ENCODE peak calls at places on chromosomes 12 and 14, in six cellular contexts. X is transverse colon, K is lower leg skin, E is Panc1, Y is AG10803, H is cardiac fibroblast. G is an unnamed sample.

GRCh38 chr12:105741786-105742566 is 396.8 kb downstream of the NUAK1 start:
- DNase-seq in X (no peak), K (no peak), E (no peak), Y (peak), H (peak), G (peak)

GRCh38 chr12:132788375-132789098 is 26.9 kb upstream of the ANKLE2 start:
- DNase-seq in X (no peak), K (no peak), E (no peak), Y (no peak), H (no peak), G (no peak)

GRCh38 chr12:8026282-8026637 is 6.3 kb upstream of the FOXJ2 start:
- DNase-seq in X (no peak), K (no peak), E (no peak), Y (peak), H (no peak), G (no peak)

GRCh38 chr12:101172316-101172715 is 37.7 kb downstream of the SLC5A8 start:
- DNase-seq in X (peak), K (no peak), E (no peak), Y (peak), H (no peak), G (peak)

GRCh38 chr12:56037161-56037560 is 4.6 kb upstream of the RPS26 start:
- DNase-seq in X (no peak), K (no peak), E (no peak), Y (no peak), H (no peak), G (no peak)

GRCh38 chr14:70188608-70189540 is at the start of gene SLC8A3:
- DNase-seq in X (no peak), K (no peak), E (no peak), Y (peak), H (peak), G (peak)

GRCh38 chr12:129483494-129483893 is 420.3 kb downstream of the TMEM132D start:
- DNase-seq in X (no peak), K (no peak), E (no peak), Y (no peak), H (no peak), G (no peak)

GRCh38 chr12:6177593-6178358 is 22.4 kb upstream of the CD9 start:
- DNase-seq in X (no peak), K (peak), E (no peak), Y (no peak), H (no peak), G (no peak)

GRCh38 chr12:118359541-118359915 is 13.2 kb downstream of the TAOK3 start:
- DNase-seq in X (peak), K (no peak), E (no peak), Y (no peak), H (no peak), G (no peak)

GRCh38 chr12:54135621-54136027 is 53.2 kb downstream of the SMUG1 start:
- DNase-seq in X (no peak), K (no peak), E (no peak), Y (peak), H (no peak), G (no peak)

GRCh38 chr14:22070119-22070982 is 396.7 kb upstream of the OR4E1 start:
- DNase-seq in X (peak), K (no peak), E (no peak), Y (no peak), H (peak), G (peak)

GRCh38 chr14:22065372-22065771 is 391.8 kb upstream of the OR4E1 start:
- DNase-seq in X (no peak), K (no peak), E (no peak), Y (no peak), H (no peak), G (no peak)

DNA sequence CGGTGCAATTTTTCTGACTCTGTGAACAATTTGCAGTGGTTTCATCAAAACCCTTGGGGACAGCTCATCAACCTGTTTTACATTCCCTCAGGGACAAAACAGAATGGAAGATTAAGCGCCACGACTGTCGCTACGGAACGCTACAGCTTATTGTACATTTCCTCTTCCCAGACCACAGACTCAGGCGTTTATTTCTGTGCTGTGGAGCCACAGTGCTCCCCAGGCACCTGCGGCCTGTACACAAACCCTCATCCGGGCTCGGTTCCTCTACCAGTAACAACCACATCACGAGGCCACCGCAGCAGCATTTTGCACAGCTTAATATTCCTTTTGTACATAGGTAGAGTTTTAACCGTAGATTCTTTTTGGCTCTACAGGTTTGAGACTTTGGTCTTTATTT is 397.4 kb upstream of the OR4E1 start:
- DNase-seq in X (peak), K (no peak), E (no peak), Y (no peak), H (no peak), G (no peak)
- H3K4me3 ChIP-seq in X (no peak), K (no peak), E (no peak), Y (no peak), H (no peak), G (no peak)

GRCh38 chr12:16685107-16685506 is 79.1 kb upstream of the LMO3 start:
- DNase-seq in X (no peak), K (no peak), E (no peak), Y (peak), H (peak), G (peak)
- TF ChIP-seq CTCF in X (no peak), K (no peak), E (no peak), Y (peak), H (peak), G (peak)

GRCh38 chr14:99688629-99689028 is 4.5 kb downstream of the CYP46A1 start:
- DNase-seq in X (no peak), K (peak), E (no peak), Y (no peak), H (no peak), G (no peak)
- H3K4me3 ChIP-seq in X (no peak), K (no peak), E (no peak), Y (no peak), H (no peak), G (no peak)

GRCh38 chr14:102878970-102879460 is 43.4 kb upstream of the AMN start:
- DNase-seq in X (peak), K (peak), E (no peak), Y (peak), H (no peak), G (peak)
- TF ChIP-seq CTCF in X (no peak), K (no peak), E (no peak), Y (no peak), H (no peak), G (no peak)

GRCh38 chr14:78355109-78355508 is 184.9 kb downstream of the NRXN3 start:
- DNase-seq in X (no peak), K (no peak), E (no peak), Y (no peak), H (no peak), G (no peak)
- H3K4me3 ChIP-seq in X (no peak), K (no peak), E (no peak), Y (no peak), H (no peak), G (no peak)

GRCh38 chr12:121579981-121580868 is 598 bp downstream of the KDM2B start:
- DNase-seq in X (peak), K (peak), E (no peak), Y (peak), H (peak), G (peak)

GRCh38 chr12:121580959-121581680 is at the start of gene KDM2B:
- DNase-seq in X (peak), K (no peak), E (no peak), Y (peak), H (peak), G (no peak)

GRCh38 chr12:121579190-121579791 is 1.5 kb downstream of the KDM2B start:
- DNase-seq in X (peak), K (peak), E (no peak), Y (no peak), H (peak), G (no peak)

GRCh38 chr12:121582583-121583333 is 1.9 kb upstream of the KDM2B start:
- DNase-seq in X (no peak), K (no peak), E (no peak), Y (no peak), H (peak), G (no peak)

GRCh38 chr12:121581681-121582439 is 1.0 kb upstream of the KDM2B start:
- DNase-seq in X (peak), K (no peak), E (no peak), Y (peak), H (peak), G (no peak)
- TF ChIP-seq CTCF in X (no peak), K (no peak), E (no peak), Y (peak), H (no peak), G (no peak)

DNA sequence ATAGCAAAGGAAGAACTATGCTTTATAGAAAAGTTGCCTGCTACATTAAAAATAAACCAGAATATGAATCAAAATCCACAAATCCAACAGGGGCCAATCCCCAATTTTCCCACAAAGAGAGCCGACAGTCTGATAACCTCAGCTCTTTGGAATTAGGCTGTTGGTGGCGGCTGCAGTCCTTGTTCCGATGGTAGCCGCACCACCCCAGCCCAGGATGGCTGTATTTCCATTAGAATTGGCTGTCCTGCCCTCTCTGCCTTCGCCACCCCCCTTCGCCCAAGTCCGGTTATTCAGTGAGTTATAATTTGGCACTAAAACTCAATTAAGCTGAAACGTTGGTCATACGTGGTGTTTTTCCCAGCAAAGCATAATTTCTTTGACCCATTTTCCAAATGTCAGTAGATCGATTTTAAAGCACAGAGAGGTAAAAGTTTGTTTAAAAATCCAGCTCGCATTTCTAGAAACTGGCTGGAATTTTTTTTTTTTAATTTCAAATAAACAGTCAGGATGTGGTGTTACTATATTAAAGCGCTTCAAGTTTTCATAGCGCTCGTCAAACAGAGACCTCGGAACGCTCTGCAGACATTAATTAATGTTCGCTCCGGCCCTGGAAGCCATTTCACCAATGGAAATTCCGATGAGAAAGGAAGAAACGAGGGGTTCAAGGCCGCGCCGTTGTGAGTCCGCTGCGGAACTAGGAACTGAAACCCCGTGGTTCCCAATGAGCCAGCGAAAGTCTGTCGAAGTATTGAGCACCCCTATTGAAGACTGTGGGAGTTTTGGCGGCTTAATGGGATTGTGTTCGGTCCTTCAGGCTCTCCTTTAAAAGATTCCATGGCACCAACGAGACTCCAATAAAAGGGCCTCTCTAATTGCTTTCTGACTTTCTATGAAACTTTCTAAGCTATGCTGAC is 104.8 kb upstream of the DIO3 start:
- DNase-seq in X (no peak), K (peak), E (no peak), Y (no peak), H (no peak), G (no peak)
- H3K4me3 ChIP-seq in X (no peak), K (no peak), E (no peak), Y (no peak), H (no peak), G (no peak)

GRCh38 chr14:72549026-72549425 is 344.9 kb downstream of the DPF3 start:
- DNase-seq in X (no peak), K (no peak), E (no peak), Y (no peak), H (no peak), G (peak)

GRCh38 chr14:72546359-72547035 is 347.4 kb downstream of the DPF3 start:
- DNase-seq in X (no peak), K (no peak), E (no peak), Y (no peak), H (no peak), G (no peak)

GRCh38 chr14:72549848-72550247 is 344.1 kb downstream of the DPF3 start:
- DNase-seq in X (no peak), K (no peak), E (no peak), Y (peak), H (no peak), G (peak)

GRCh38 chr14:72545411-72546311 is 348.2 kb downstream of the DPF3 start:
- DNase-seq in X (no peak), K (no peak), E (no peak), Y (no peak), H (no peak), G (peak)

DNA sequence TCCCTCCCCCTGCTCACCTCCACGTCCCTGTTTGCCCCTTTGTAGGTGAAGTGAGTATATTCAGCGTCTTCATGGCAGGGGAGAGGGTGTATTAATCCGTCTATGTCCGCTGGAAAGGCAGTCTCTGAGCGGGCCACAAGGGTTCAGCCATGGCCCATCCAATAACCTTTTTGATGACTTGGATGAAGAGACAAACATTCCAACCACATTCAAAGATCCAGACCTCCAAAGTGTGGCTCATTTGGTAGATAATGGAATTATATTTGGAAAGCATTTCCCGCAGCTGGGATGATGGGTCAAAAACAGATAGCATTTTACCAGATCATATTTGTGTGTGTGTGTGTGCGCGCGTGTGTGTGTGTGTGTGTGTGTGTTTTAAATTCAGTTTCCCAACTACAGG is 345.9 kb downstream of the DPF3 start:
- DNase-seq in X (no peak), K (no peak), E (no peak), Y (no peak), H (peak), G (no peak)
- TF ChIP-seq CTCF in X (no peak), K (no peak), E (no peak), Y (no peak), H (no peak), G (no peak)

GRCh38 chr12:53098354-53098981 is 1.0 kb downstream of the IGFBP6 start:
- DNase-seq in X (peak), K (peak), E (no peak), Y (peak), H (peak), G (peak)

GRCh38 chr12:53097564-53098353 is at the start of gene IGFBP6:
- DNase-seq in X (peak), K (peak), E (no peak), Y (peak), H (peak), G (peak)

GRCh38 chr12:53100466-53101151 is 2.7 kb upstream of the SOAT2 start:
- DNase-seq in X (no peak), K (peak), E (no peak), Y (no peak), H (no peak), G (no peak)

GRCh38 chr12:53097207-53097563 is 282 bp upstream of the IGFBP6 start:
- DNase-seq in X (no peak), K (peak), E (no peak), Y (peak), H (peak), G (no peak)

GRCh38 chr12:53098982-53099651 is 1.6 kb downstream of the IGFBP6 start:
- DNase-seq in X (peak), K (peak), E (peak), Y (peak), H (peak), G (peak)
- H3K4me3 ChIP-seq in X (no peak), K (no peak), E (peak), Y (peak), H (peak), G (no peak)

G was measured in epithelial cell of esophagus.